ENCODE peak calls at places on chromosomes 11 and 22, in four cellular contexts. One of them, this sample, is unnamed.

GRCh38 chr11:132158091-132158490 is 787.7 kb downstream of the NTM start:
- DNase-seq in T-helper 17 cell: no peak
- DNase-seq in naive thymus-derived CD8-positive, alpha-beta T cell: no peak
- DNase-seq in stromal cell of bone marrow: no peak
- DNase-seq in this sample: no peak

GRCh38 chr11:102974552-102975280 is 19.2 kb upstream of the MMP13 start:
- DNase-seq in T-helper 17 cell: no peak
- DNase-seq in stromal cell of bone marrow: no peak
- DNase-seq in naive thymus-derived CD8-positive, alpha-beta T cell: no peak
- DNase-seq in this sample: no peak

GRCh38 chr11:2208691-2209369 is 37.2 kb upstream of the TH start:
- DNase-seq in naive thymus-derived CD8-positive, alpha-beta T cell: no peak
- DNase-seq in stromal cell of bone marrow: no peak
- DNase-seq in T-helper 17 cell: peak
- DNase-seq in this sample: no peak

GRCh38 chr11:3745161-3745560 is 52.2 kb downstream of the NUP98 start:
- DNase-seq in T-helper 17 cell: no peak
- DNase-seq in naive thymus-derived CD8-positive, alpha-beta T cell: no peak
- DNase-seq in stromal cell of bone marrow: no peak
- DNase-seq in this sample: no peak

GRCh38 chr11:96413408-96413807 is 23.6 kb downstream of the JRKL start:
- DNase-seq in T-helper 17 cell: no peak
- DNase-seq in stromal cell of bone marrow: no peak
- DNase-seq in naive thymus-derived CD8-positive, alpha-beta T cell: no peak
- DNase-seq in this sample: no peak

GRCh38 chr11:130023204-130023603 is 20.6 kb upstream of the PRDM10 start:
- DNase-seq in naive thymus-derived CD8-positive, alpha-beta T cell: no peak
- DNase-seq in T-helper 17 cell: no peak
- DNase-seq in stromal cell of bone marrow: no peak
- DNase-seq in this sample: no peak

GRCh38 chr11:8100605-8101004 is 19.6 kb downstream of the TUB start:
- DNase-seq in T-helper 17 cell: no peak
- DNase-seq in stromal cell of bone marrow: no peak
- DNase-seq in naive thymus-derived CD8-positive, alpha-beta T cell: no peak
- DNase-seq in this sample: no peak

GRCh38 chr11:92388380-92388779 is 163.8 kb downstream of the FAT3 start:
- DNase-seq in T-helper 17 cell: no peak
- DNase-seq in stromal cell of bone marrow: no peak
- DNase-seq in naive thymus-derived CD8-positive, alpha-beta T cell: no peak
- DNase-seq in this sample: no peak

GRCh38 chr11:2402890-2403645 is 2.5 kb downstream of the TSSC4 start:
- DNase-seq in naive thymus-derived CD8-positive, alpha-beta T cell: no peak
- DNase-seq in stromal cell of bone marrow: no peak
- DNase-seq in T-helper 17 cell: no peak
- DNase-seq in this sample: no peak

GRCh38 chr11:10568486-10568941 is at the start of gene LYVE1:
- DNase-seq in T-helper 17 cell: no peak
- DNase-seq in stromal cell of bone marrow: peak
- DNase-seq in naive thymus-derived CD8-positive, alpha-beta T cell: no peak
- DNase-seq in this sample: no peak

GRCh38 chr11:4607111-4607510 is 920 bp downstream of the TRIM68 start:
- DNase-seq in naive thymus-derived CD8-positive, alpha-beta T cell: no peak
- DNase-seq in T-helper 17 cell: no peak
- DNase-seq in stromal cell of bone marrow: no peak
- DNase-seq in this sample: no peak

GRCh38 chr22:42939451-42939881 is 75.5 kb downstream of the PACSIN2 start:
- DNase-seq in stromal cell of bone marrow: no peak
- DNase-seq in naive thymus-derived CD8-positive, alpha-beta T cell: no peak
- DNase-seq in T-helper 17 cell: no peak
- DNase-seq in this sample: no peak

GRCh38 chr11:118152020-118152551 is 537 bp downstream of the SCN4B start:
- DNase-seq in naive thymus-derived CD8-positive, alpha-beta T cell: no peak
- DNase-seq in stromal cell of bone marrow: no peak
- DNase-seq in T-helper 17 cell: no peak
- DNase-seq in this sample: no peak